ENCODE peak calls at places on chromosomes 4 and X, in seven cellular contexts. J is transverse colon; L is ascending aorta; F is CD8-positive, alpha-beta memory T cell; G is neuronal stem cell; A is upper lobe of right lung; K is K562. V is an unnamed sample.
A peak's percentile ranks its signal among the peaks of the same experiment; 100 is the strongest.

GRCh38 chrX:103678199-103678993 is 8.1 kb downstream of the MORF4L2 start:
- DNase-seq in A (no peak), G (no peak), L (no peak), J (no peak), K (no peak), F (no peak), V (no peak)

GRCh38 chrX:48971325-48972213 is at the start of gene KCND1:
- DNase-seq in F (no peak), K (peak; percentile 21), A (no peak), J (peak; percentile 28), L (peak; percentile 14), G (no peak), V (peak; percentile 72)

GRCh38 chrX:39361736-39362135 is 560.5 kb downstream of the MID1IP1 start:
- DNase-seq in G (no peak), A (no peak), J (no peak), F (no peak), K (no peak), L (no peak), V (no peak)

GRCh38 chr4:37793562-37793961 is 32.9 kb upstream of the PGM2 start:
- DNase-seq in J (no peak), K (no peak), A (no peak), F (no peak), L (no peak), G (no peak), V (no peak)

GRCh38 chrX:39693298-39693697 is 404.5 kb downstream of the BCOR start:
- DNase-seq in K (peak; percentile 82), J (no peak), A (no peak), L (no peak), F (no peak), G (no peak), V (no peak)

GRCh38 chrX:134658002-134658401 is 269 bp downstream of the PLAC1 start:
- DNase-seq in G (no peak), L (no peak), K (no peak), F (no peak), A (no peak), J (no peak), V (no peak)

GRCh38 chr4:5365071-5366008 is 314.1 kb downstream of the STK32B start:
- DNase-seq in G (peak; percentile 6), F (no peak), J (peak; percentile 35), K (no peak), A (no peak), L (no peak), V (peak; percentile 77)

GRCh38 chr4:170090667-170091052 is 904 bp upstream of the AADAT start:
- DNase-seq in F (no peak), A (no peak), J (no peak), L (no peak), G (no peak), K (no peak), V (no peak)

GRCh38 chr4:151576627-151577026 is 167.7 kb downstream of the FHIP1A start:
- DNase-seq in J (no peak), L (no peak), A (no peak), K (no peak), F (no peak), G (no peak), V (no peak)

GRCh38 chrX:148204195-148204594 is 223.1 kb downstream of the FMR1NB start:
- DNase-seq in K (no peak), A (no peak), L (no peak), F (no peak), G (no peak), J (no peak), V (no peak)

GRCh38 chr4:176902710-176903323 is 110.1 kb upstream of the VEGFC start:
- DNase-seq in J (no peak), F (no peak), K (no peak), A (no peak), G (no peak), L (no peak), V (no peak)

GRCh38 chr4:5773271-5773555 is 62.2 kb downstream of the EVC start:
- DNase-seq in L (no peak), J (no peak), F (no peak), A (no peak), G (no peak), K (no peak), V (no peak)

GRCh38 chr4:123819362-123820035 is 422.9 kb downstream of the SPRY1 start:
- DNase-seq in K (no peak), J (no peak), A (no peak), F (no peak), G (no peak), L (no peak), V (no peak)

GRCh38 chrX:153879741-153880439 is 6.1 kb downstream of the L1CAM start:
- DNase-seq in J (no peak), K (no peak), A (no peak), F (no peak), L (no peak), G (no peak), V (no peak)
- H3K27me3 ChIP-seq in J (peaks cover 44% of the 10 kb centered on the region), K (peaks cover 33% of the 10 kb centered on the region), A (peaks cover 4% of the 10 kb centered on the region), F (peaks cover 12% of the 10 kb centered on the region), L (peaks cover 1% of the 10 kb centered on the region), G (no peaks in the 10 kb centered on the region), V (peaks cover 65% of the 10 kb centered on the region)

GRCh38 chr4:8862334-8862733 is 9.3 kb downstream of the HMX1 start:
- DNase-seq in L (no peak), G (no peak), J (no peak), K (no peak), F (no peak), A (no peak), V (no peak)

GRCh38 chr4:8863759-8864682 is 7.6 kb downstream of the HMX1 start:
- DNase-seq in G (no peak), A (no peak), L (no peak), F (no peak), K (no peak), J (no peak), V (no peak)

GRCh38 chr4:8861576-8862279 is 9.9 kb downstream of the HMX1 start:
- DNase-seq in F (no peak), G (no peak), K (no peak), J (no peak), A (no peak), L (no peak), V (no peak)

GRCh38 chr4:8864912-8865680 is 6.5 kb downstream of the HMX1 start:
- DNase-seq in G (no peak), A (no peak), J (no peak), L (no peak), K (no peak), F (no peak), V (no peak)

GRCh38 chr4:8862800-8863758 is 8.6 kb downstream of the HMX1 start:
- DNase-seq in A (no peak), K (no peak), J (no peak), G (no peak), L (no peak), F (no peak), V (no peak)
- H3K27me3 ChIP-seq in A (peaks cover 95% of the 10 kb centered on the region), K (peaks cover 58% of the 10 kb centered on the region), J (peaks cover 100% of the 10 kb centered on the region), G (peaks cover 93% of the 10 kb centered on the region), L (peaks cover 19% of the 10 kb centered on the region), F (no peaks in the 10 kb centered on the region), V (peaks cover 100% of the 10 kb centered on the region)

GRCh38 chr4:133151681-133152329 is 2.7 kb downstream of the PCDH10 start:
- DNase-seq in A (no peak), K (no peak), G (no peak), L (no peak), J (no peak), F (no peak), V (no peak)
- H3K27me3 ChIP-seq in A (peaks cover 74% of the 10 kb centered on the region), K (no peaks in the 10 kb centered on the region), G (peaks cover 9% of the 10 kb centered on the region), L (no peaks in the 10 kb centered on the region), J (peaks cover 82% of the 10 kb centered on the region), F (peaks cover 7% of the 10 kb centered on the region), V (peaks cover 78% of the 10 kb centered on the region)

DNA sequence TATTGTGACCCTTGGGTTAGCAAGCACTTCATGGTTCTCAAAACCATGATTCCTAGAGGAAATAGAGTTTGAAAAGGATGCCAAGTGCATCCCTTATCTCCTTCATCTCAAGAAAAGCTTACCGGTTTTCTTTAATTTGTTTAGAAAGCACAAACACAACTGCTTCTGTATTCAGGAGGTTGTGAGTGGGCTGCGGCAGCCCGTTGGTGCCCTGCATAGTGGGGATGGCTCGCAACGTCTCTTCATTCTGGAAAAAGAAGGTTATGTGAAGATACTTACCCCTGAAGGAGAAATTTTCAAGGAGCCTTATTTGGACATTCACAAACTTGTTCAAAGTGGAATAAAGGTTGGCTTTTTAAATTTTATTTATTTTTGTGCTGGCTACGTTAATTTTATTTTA is 13.5 kb downstream of the HHIP start:
- DNase-seq in F (no peak), G (no peak), A (no peak), J (no peak), L (no peak), K (no peak), V (no peak)
- H3K27me3 ChIP-seq in F (no peaks in the 10 kb centered on the region), G (no peaks in the 10 kb centered on the region), A (no peaks in the 10 kb centered on the region), J (no peaks in the 10 kb centered on the region), L (no peaks in the 10 kb centered on the region), K (no peaks in the 10 kb centered on the region), V (no peaks in the 10 kb centered on the region)

DNA sequence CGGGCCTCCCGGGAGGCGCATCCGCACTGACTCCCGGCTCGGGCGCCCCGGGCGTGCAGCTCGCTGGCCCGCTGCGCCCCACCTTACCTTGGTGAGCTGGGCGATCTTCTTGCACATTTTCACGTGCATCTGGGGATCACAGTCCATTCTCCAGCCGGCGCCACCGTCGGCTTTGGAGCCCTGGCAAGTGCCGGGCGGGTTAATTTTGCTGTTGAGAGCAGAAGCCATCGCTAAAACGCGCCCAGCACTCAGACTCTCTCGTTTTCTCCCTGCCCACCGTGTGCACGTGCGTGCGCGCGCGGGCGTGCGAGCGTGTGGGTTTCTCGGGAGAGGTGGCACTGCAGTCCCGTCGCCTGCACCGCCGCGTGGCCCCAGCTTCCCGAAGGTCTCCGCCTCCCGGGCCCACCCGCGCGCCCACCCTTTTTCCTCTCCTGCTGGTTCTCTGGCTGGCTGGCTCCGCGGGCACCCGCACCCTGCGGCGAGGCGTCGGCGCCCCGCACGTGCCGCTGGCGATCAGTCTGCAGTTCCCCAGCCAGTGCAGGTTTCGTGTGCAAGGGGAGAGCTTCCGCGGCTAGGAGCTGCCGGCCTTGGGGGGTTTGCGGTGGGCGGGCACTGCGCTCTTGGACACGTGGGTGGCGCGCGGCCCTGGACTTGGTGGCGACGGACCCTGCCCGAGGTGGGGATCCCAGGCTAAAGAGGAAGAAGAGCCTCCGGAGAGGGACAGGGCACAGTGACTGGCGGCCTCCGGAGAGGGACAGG is at the start of gene FAM184B:
- DNase-seq in J (no peak), F (no peak), K (no peak), A (peak; percentile 66), L (no peak), G (peak; percentile 30), V (no peak)
- H3K27me3 ChIP-seq in J (peaks cover 52% of the 10 kb centered on the region), F (no peaks in the 10 kb centered on the region), K (peaks cover 30% of the 10 kb centered on the region), A (peaks cover 24% of the 10 kb centered on the region), L (no peaks in the 10 kb centered on the region), G (peaks cover 2% of the 10 kb centered on the region), V (peaks cover 25% of the 10 kb centered on the region)

GRCh38 chr4:54229631-54230478 is 762 bp downstream of the PDGFRA start:
- DNase-seq in F (no peak), K (no peak), J (no peak), L (no peak), G (peak; percentile 2), A (no peak), V (no peak)
- H3K27me3 ChIP-seq in F (peaks cover 69% of the 10 kb centered on the region), K (peaks cover 60% of the 10 kb centered on the region), J (peaks cover 98% of the 10 kb centered on the region), L (no peaks in the 10 kb centered on the region), G (peaks cover 35% of the 10 kb centered on the region), A (peaks cover 76% of the 10 kb centered on the region), V (peaks cover 82% of the 10 kb centered on the region)

GRCh38 chr4:164508126-164508525 is 245.8 kb upstream of the SMIM31 start:
- DNase-seq in G (no peak), L (no peak), F (no peak), K (no peak), J (no peak), A (no peak), V (no peak)
- H3K27me3 ChIP-seq in G (no peaks in the 10 kb centered on the region), L (no peaks in the 10 kb centered on the region), F (no peaks in the 10 kb centered on the region), K (no peaks in the 10 kb centered on the region), J (no peaks in the 10 kb centered on the region), A (no peaks in the 10 kb centered on the region), V (no peaks in the 10 kb centered on the region)